ENCODE peak calls at places on chromosomes 11 and 22, in four cellular contexts. O, R, L and X are unnamed samples.

GRCh38 chr22:45709866-45710265 is 38.2 kb downstream of the ATXN10 start:
- DNase-seq in O (no peak), R (no peak), L (no peak), X (no peak)

GRCh38 chr11:8683115-8683807 is 669 bp downstream of the RPL27A start:
- DNase-seq in R (no peak), O (no peak), L (no peak), X (no peak)

GRCh38 chr11:86698634-86699033 is 26.2 kb upstream of the ME3 start:
- DNase-seq in L (no peak), R (no peak), O (no peak), X (no peak)

GRCh38 chr11:130528862-130529261 is 80.4 kb downstream of the ADAMTS15 start:
- DNase-seq in R (no peak), L (no peak), O (no peak), X (no peak)

GRCh38 chr11:35165416-35166368 is 26.7 kb downstream of the CD44 start:
- DNase-seq in R (no peak), L (peak; percentile 94), O (peak; percentile 78), X (peak; percentile 75)

GRCh38 chr11:60928563-60929001 is 4.3 kb downstream of the TMEM132A start:
- DNase-seq in L (no peak), O (no peak), R (no peak), X (no peak)

GRCh38 chr11:111518668-111519067 is 4.1 kb downstream of the HOATZ start:
- DNase-seq in L (no peak), R (no peak), O (no peak), X (no peak)

GRCh38 chr11:6619021-6619745 is at the start of gene TPP1:
- DNase-seq in R (peak; percentile 93), L (peak; percentile 89), O (peak; percentile 80), X (peak; percentile 85)